ENCODE peak calls at places on chromosomes 2 and 18, in four cellular contexts. M, N, I and K are unnamed samples.

GRCh38 chr2:120526047-120526562 is 180.2 kb downstream of the INHBB start:
- DNase-seq in N (no peak), M (no peak), I (no peak), K (no peak)

GRCh38 chr2:191321861-191322662 is 76.9 kb downstream of the MYO1B start:
- DNase-seq in N (no peak), M (peak), I (peak), K (peak)

GRCh38 chr18:31225668-31226067 is 63.0 kb upstream of the DSC1 start:
- DNase-seq in I (no peak), M (no peak), N (peak), K (no peak)

GRCh38 chr2:143936758-143937562 is 583.0 kb downstream of the ZEB2 start:
- DNase-seq in I (peak), M (peak), N (peak), K (peak)

GRCh38 chr2:238963164-238963969 is 115.5 kb downstream of the TWIST2 start:
- DNase-seq in I (no peak), M (no peak), N (no peak), K (no peak)

GRCh38 chr18:12079504-12080237 is 14.0 kb upstream of the ANKRD62 start:
- DNase-seq in I (no peak), N (no peak), M (no peak), K (no peak)

GRCh38 chr2:240013343-240013742 is 11.8 kb downstream of the NDUFA10 start:
- DNase-seq in N (no peak), I (no peak), M (no peak), K (no peak)

GRCh38 chr18:57077786-57078552 is 68.9 kb upstream of the BOD1L2 start:
- DNase-seq in I (no peak), M (no peak), N (no peak), K (no peak)

GRCh38 chr2:241507430-241508239 is 749 bp downstream of the STK25 start:
- DNase-seq in M (peak), I (peak), N (peak), K (peak)

GRCh38 chr18:46728219-46728930 is 28.5 kb downstream of the ST8SIA5 start:
- DNase-seq in N (no peak), M (no peak), I (no peak), K (no peak)

GRCh38 chr2:241009601-241010530 is 11.4 kb downstream of the SNED1 start:
- DNase-seq in I (peak), M (peak), N (no peak), K (peak)

GRCh38 chr2:23939054-23939436 is 1.2 kb upstream of the UBXN2A start:
- DNase-seq in N (no peak), I (no peak), M (no peak), K (no peak)

GRCh38 chr2:181193550-181193949 is 213.1 kb downstream of the UBE2E3 start:
- DNase-seq in I (no peak), M (no peak), N (no peak), K (no peak)

GRCh38 chr2:119063146-119063545 is 95.4 kb downstream of the C1QL2 start:
- DNase-seq in I (no peak), N (no peak), M (no peak), K (peak)

GRCh38 chr2:131063501-131064283 is 29.6 kb downstream of the FAM168B start:
- DNase-seq in M (peak), I (no peak), N (no peak), K (no peak)

GRCh38 chr2:63192889-63193778 is 142.5 kb downstream of the OTX1 start:
- DNase-seq in I (peak), N (no peak), M (no peak), K (no peak)

GRCh38 chr2:207743514-207743913 is 26.2 kb downstream of the FZD5 start:
- DNase-seq in I (no peak), N (no peak), M (no peak), K (no peak)

GRCh38 chr2:200658278-200658864 is 72.6 kb downstream of the AOX1 start:
- DNase-seq in I (no peak), M (no peak), N (no peak), K (no peak)

GRCh38 chr2:119598576-119598975 is 54.3 kb downstream of the CFAP221 start:
- DNase-seq in I (peak), M (peak), N (peak), K (no peak)

GRCh38 chr18:2970762-2971659 is 41.9 kb downstream of the LPIN2 start:
- DNase-seq in I (no peak), M (no peak), N (no peak), K (no peak)

GRCh38 chr2:239312081-239312501 is 88.7 kb downstream of the HDAC4 start:
- DNase-seq in I (no peak), N (no peak), M (no peak), K (no peak)

GRCh38 chr18:78741381-78742340 is 238.0 kb upstream of the SALL3 start:
- DNase-seq in N (no peak), I (no peak), M (no peak), K (no peak)

GRCh38 chr2:219645631-219646527 is 18.4 kb downstream of the SLC4A3 start:
- DNase-seq in M (no peak), N (no peak), I (no peak), K (no peak)

GRCh38 chr2:189408294-189408693 is 33.0 kb upstream of the WDR75 start:
- DNase-seq in I (no peak), M (peak), N (no peak), K (no peak)